ENCODE peak calls at places on chromosomes 12 and 14, in five cellular contexts. R is GM23248, P is HCT116, T is GM23338, N is MM.1S. F is an unnamed sample.

GRCh38 chr12:3727877-3728632 is 24.9 kb downstream of the CRACR2A start:
- DNase-seq in T (peak; percentile 14), N (no peak), R (no peak), P (no peak), F (peak; percentile 20)

GRCh38 chr12:89707992-89708792 is 446 bp downstream of the ATP2B1 start:
- DNase-seq in T (peak; percentile 54), P (no peak), R (peak; percentile 73), N (peak; percentile 53), F (peak; percentile 53)

GRCh38 chr14:39430762-39431415 is 1.3 kb downstream of the FBXO33 start:
- DNase-seq in N (no peak), P (no peak), T (no peak), R (peak; percentile 62), F (no peak)

GRCh38 chr14:32524609-32525391 is 195.7 kb downstream of the AKAP6 start:
- DNase-seq in T (no peak), P (no peak), N (no peak), R (peak; percentile 48), F (no peak)

GRCh38 chr12:51421266-51421884 is 3.3 kb upstream of the SLC4A8 start:
- DNase-seq in T (peak; percentile 87), N (peak; percentile 58), R (peak; percentile 83), P (peak; percentile 59), F (peak; percentile 82)

GRCh38 chr12:104598342-104599271 is 141.9 kb downstream of the CHST11 start:
- DNase-seq in N (no peak), P (no peak), T (no peak), R (no peak), F (no peak)

GRCh38 chr14:60276347-60276746 is 27.3 kb downstream of the PPM1A start:
- DNase-seq in N (no peak), R (peak; percentile 22), P (no peak), T (no peak), F (no peak)

GRCh38 chr12:112820796-112821195 is 29.2 kb downstream of the RPH3A start:
- DNase-seq in R (no peak), T (no peak), P (no peak), N (no peak), F (no peak)

GRCh38 chr12:130708648-130709047 is 7.5 kb downstream of the RIMBP2 start:
- DNase-seq in N (no peak), P (no peak), R (no peak), T (no peak), F (no peak)

GRCh38 chr12:131038961-131039360 is 85.3 kb downstream of the ADGRD1 start:
- DNase-seq in R (no peak), P (no peak), N (no peak), T (no peak), F (no peak)

GRCh38 chr12:108457006-108457733 is 57.9 kb upstream of the FICD start:
- DNase-seq in R (peak; percentile 81), N (peak; percentile 65), T (peak; percentile 91), P (peak; percentile 33), F (peak; percentile 81)

GRCh38 chr12:288687-289086 is 26.1 kb upstream of the SLC6A13 start:
- DNase-seq in T (no peak), P (no peak), R (peak; percentile 92), N (no peak), F (no peak)

GRCh38 chr12:130675121-130675520 is 41.0 kb downstream of the RIMBP2 start:
- DNase-seq in N (no peak), T (no peak), R (no peak), P (no peak), F (no peak)

GRCh38 chr12:2300886-2301285 is 248.1 kb downstream of the CACNA1C start:
- DNase-seq in P (no peak), T (no peak), R (no peak), N (no peak), F (no peak)

GRCh38 chr12:118330421-118331018 is 42.2 kb downstream of the TAOK3 start:
- DNase-seq in R (no peak), P (no peak), T (no peak), N (no peak), F (no peak)

GRCh38 chr12:10211975-10212622 is 578 bp upstream of the GABARAPL1 start:
- DNase-seq in R (peak; percentile 100), T (peak; percentile 94), N (peak; percentile 89), P (peak; percentile 96), F (peak; percentile 93)

GRCh38 chr12:66678640-66679268 is at the start of gene GRIP1:
- DNase-seq in R (no peak), T (peak; percentile 27), N (no peak), P (no peak), F (peak; percentile 61)

GRCh38 chr14:90696728-90697127 is 119.5 kb downstream of the TTC7B start:
- DNase-seq in N (no peak), P (no peak), R (no peak), T (no peak), F (no peak)

GRCh38 chr12:104699489-104700194 is 242.9 kb downstream of the CHST11 start:
- DNase-seq in N (no peak), T (no peak), R (peak; percentile 62), P (no peak), F (no peak)

GRCh38 chr14:96165493-96166474 is 38.9 kb upstream of the BDKRB2 start:
- DNase-seq in T (no peak), P (no peak), R (no peak), N (no peak), F (no peak)

GRCh38 chr12:72272731-72273498 is 745 bp downstream of the TRHDE start:
- DNase-seq in N (no peak), T (peak; percentile 39), R (peak; percentile 40), P (no peak), F (peak; percentile 56)

DNA sequence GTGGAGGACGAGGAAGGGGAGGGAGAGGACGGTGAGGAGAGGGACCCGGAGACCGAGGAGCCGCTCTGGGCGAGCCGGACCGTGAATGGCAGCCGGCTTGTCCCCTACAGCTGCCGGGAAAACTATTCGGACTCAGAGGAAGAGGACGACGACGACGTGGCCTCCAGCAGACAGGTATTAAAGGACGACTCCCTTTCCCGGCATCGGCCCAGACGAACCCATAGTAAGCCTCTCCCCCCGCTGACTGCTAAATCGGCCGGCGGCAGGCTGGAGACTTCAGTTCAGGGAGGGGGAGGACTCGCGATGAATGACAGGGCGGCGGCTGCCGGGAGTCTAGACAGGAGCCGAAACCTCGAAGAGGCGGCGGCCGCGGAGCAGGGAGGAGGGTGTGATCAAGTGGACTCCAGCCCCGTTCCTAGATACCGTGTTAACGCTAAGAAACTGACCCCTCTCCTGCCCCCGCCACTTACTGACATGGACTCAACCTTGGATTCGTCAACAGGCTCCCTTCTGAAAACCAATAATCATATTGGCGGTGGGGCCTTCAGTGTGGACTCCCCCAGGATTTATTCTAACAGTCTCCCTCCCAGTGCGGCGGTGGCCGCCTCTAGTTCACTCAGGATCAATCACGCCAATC is 980 bp downstream of the LEMD3 start:
- DNase-seq in T (peak; percentile 76), P (peak; percentile 28), N (peak; percentile 82), R (peak; percentile 84), F (peak; percentile 87)
- TF ChIP-seq EZH2phosphoT487 in T (no peak), P (no peak), N (no peak), R (no peak), F (no peak)

DNA sequence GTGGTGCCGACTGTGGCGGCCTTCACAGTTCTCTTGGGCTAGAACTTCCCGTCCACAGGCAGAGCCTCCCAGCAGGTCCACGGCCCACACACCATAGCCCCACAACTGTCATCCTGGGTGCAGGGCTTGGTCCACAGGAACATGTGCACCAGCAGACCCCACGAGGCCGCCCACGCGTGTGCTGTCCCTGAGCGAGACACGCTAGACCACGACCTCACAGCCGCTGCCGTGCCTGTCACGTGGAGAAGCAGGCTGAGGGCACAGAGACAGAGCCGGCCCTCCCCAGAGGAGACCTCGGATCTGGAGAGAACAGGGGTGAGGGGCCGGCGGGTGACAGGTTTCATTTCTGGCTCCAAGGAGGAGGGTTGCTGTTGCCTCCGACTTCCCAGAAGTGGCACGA is 8.9 kb upstream of the GALNT9 start:
- DNase-seq in N (no peak), R (no peak), P (no peak), T (no peak), F (no peak)
- TF ChIP-seq EZH2 in N (no peak), R (no peak), P (no peak), T (no peak), F (no peak)

GRCh38 chr12:57135487-57135886 is 7.2 kb downstream of the LRP1 start:
- DNase-seq in N (no peak), P (no peak), T (peak; percentile 46), R (peak; percentile 56), F (peak; percentile 41)
- H3K79me2 ChIP-seq in N (no peaks in the 10 kb centered on the region), P (no peaks in the 10 kb centered on the region), T (peaks cover 83% of the 10 kb centered on the region), R (peaks cover 97% of the 10 kb centered on the region), F (peaks cover 73% of the 10 kb centered on the region)

GRCh38 chr12:119980247-119980646 is 8.8 kb upstream of the BICDL1 start:
- DNase-seq in T (no peak), N (no peak), R (no peak), P (no peak), F (no peak)
- TF ChIP-seq EZH2phosphoT487 in T (no peak), N (no peak), R (no peak), P (no peak), F (no peak)

GRCh38 chr12:5435161-5435560 is 3.3 kb downstream of the NTF3 start:
- DNase-seq in R (no peak), P (no peak), N (no peak), T (no peak), F (no peak)

GRCh38 chr12:5434647-5434968 is 2.7 kb downstream of the NTF3 start:
- DNase-seq in R (no peak), P (no peak), N (no peak), T (no peak), F (no peak)

GRCh38 chr12:5432011-5432400 is at the start of gene NTF3:
- DNase-seq in T (peak; percentile 82), R (peak; percentile 72), N (no peak), P (no peak), F (peak; percentile 79)

GRCh38 chr12:5433840-5434646 is 2.1 kb downstream of the NTF3 start:
- DNase-seq in N (no peak), P (no peak), R (no peak), T (no peak), F (peak; percentile 23)

GRCh38 chr12:5433081-5433839 is 1.4 kb downstream of the NTF3 start:
- DNase-seq in P (no peak), N (no peak), R (peak; percentile 44), T (peak; percentile 62), F (peak; percentile 65)
- TF ChIP-seq EZH2 in P (no peak), N (no peak), R (peak; percentile 65), T (peak; percentile 89), F (peak; percentile 61)

DNA sequence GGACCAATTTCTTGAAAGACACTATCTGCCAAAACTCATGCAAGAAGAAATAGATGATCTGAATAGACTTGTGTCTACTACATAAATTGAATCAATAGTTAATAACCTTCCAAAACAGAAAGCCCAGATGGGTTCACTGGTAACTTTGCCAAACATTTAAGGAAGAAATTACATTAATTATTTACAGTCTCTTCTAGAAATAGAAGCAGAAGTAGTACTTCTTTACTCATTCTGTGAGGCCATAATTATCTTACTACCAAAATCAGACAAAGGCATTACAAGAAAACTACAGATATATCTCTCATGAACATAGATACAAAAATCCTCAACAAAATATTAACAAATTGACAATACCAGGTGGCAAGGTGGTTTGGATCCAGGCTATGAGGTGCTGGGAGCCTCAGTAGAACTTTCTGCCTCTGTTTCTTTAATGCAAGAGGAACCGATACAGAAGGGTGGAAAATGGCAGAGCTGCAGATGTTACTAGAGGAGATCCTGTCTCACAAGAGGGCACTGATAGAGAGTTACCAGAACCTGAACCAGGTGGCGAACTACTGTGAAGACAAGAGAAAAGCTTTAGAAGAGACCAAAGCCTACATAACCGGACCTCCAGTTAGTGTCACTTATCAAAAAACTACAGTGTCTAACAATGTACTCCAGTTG is 33.7 kb upstream of the KTN1 start:
- DNase-seq in R (no peak), N (no peak), P (no peak), T (no peak), F (no peak)
- H3K79me2 ChIP-seq in R (no peaks in the 10 kb centered on the region), N (no peaks in the 10 kb centered on the region), P (no peaks in the 10 kb centered on the region), T (no peaks in the 10 kb centered on the region), F (no peaks in the 10 kb centered on the region)

F was measured in neural progenitor cell.